ENCODE peak calls at places on chromosomes 16 and 17, in four cellular contexts. X is substantia nigra, P is Calu3, E is SW480. G is an unnamed sample.
A peak's percentile ranks its signal among the peaks of the same experiment; 100 is the strongest.

GRCh38 chr17:33028778-33029177 is 37.1 kb downstream of the SPACA3 start:
- DNase-seq in X (no peak), E (no peak), P (no peak), G (no peak)

GRCh38 chr17:64326420-64327054 is 63.5 kb upstream of the TEX2 start:
- DNase-seq in X (no peak), P (peak; percentile 10), E (no peak), G (no peak)

GRCh38 chr16:85668676-85669424 is 19.9 kb downstream of the GINS2 start:
- DNase-seq in P (no peak), E (no peak), X (no peak), G (no peak)

GRCh38 chr16:69477546-69477945 is 53.1 kb downstream of the CYB5B start:
- DNase-seq in X (no peak), P (no peak), E (peak; percentile 26), G (no peak)

GRCh38 chr16:48087639-48088038 is 68.2 kb downstream of the ABCC12 start:
- DNase-seq in E (no peak), P (no peak), X (no peak), G (no peak)

GRCh38 chr17:2189231-2189630 is 114.4 kb downstream of the SMG6 start:
- DNase-seq in P (no peak), E (no peak), X (no peak), G (no peak)

GRCh38 chr17:65000798-65001197 is 55.7 kb downstream of the GNA13 start:
- DNase-seq in X (no peak), E (no peak), P (no peak), G (no peak)

GRCh38 chr17:77506371-77506991 is 365.7 kb downstream of the SEC14L1 start:
- DNase-seq in E (no peak), P (no peak), X (no peak), G (no peak)

GRCh38 chr17:6495450-6496115 is 51.3 kb downstream of the PIMREG start:
- DNase-seq in X (no peak), E (no peak), P (no peak), G (no peak)

GRCh38 chr16:30112197-30113030 is 923 bp downstream of the GDPD3 start:
- DNase-seq in E (no peak), X (no peak), P (peak; percentile 75), G (peak; percentile 72)

GRCh38 chr16:54932737-54933254 is 2.1 kb downstream of the IRX5 start:
- DNase-seq in E (no peak), X (no peak), P (no peak), G (no peak)

GRCh38 chr17:49508061-49508865 is 13.2 kb downstream of the NGFR start:
- DNase-seq in E (peak; percentile 42), X (no peak), P (peak; percentile 90), G (no peak)

GRCh38 chr16:83118365-83118764 is 491.6 kb downstream of the CDH13 start:
- DNase-seq in X (no peak), P (no peak), E (no peak), G (no peak)

GRCh38 chr17:73798111-73798748 is 154.0 kb upstream of the SDK2 start:
- DNase-seq in E (peak; percentile 45), X (no peak), P (peak; percentile 50), G (no peak)

GRCh38 chr17:60792250-60792898 is 114.7 kb downstream of the BCAS3 start:
- DNase-seq in X (no peak), P (no peak), E (no peak), G (no peak)

GRCh38 chr17:48051706-48052486 is 3.7 kb downstream of the NFE2L1 start:
- DNase-seq in E (no peak), P (no peak), X (no peak), G (no peak)

GRCh38 chr16:4381072-4381934 is 9.7 kb downstream of the VASN start:
- DNase-seq in E (no peak), X (no peak), P (no peak), G (no peak)

GRCh38 chr17:81489012-81489968 is 23.3 kb downstream of the ACTG1 start:
- DNase-seq in E (no peak), X (no peak), P (no peak), G (no peak)

GRCh38 chr16:70738083-70738977 is 52.5 kb upstream of the MTSS2 start:
- DNase-seq in P (peak; percentile 53), X (no peak), E (peak; percentile 9), G (peak; percentile 20)

GRCh38 chr17:82231562-82232321 is 2.9 kb downstream of the SLC16A3 start:
- DNase-seq in P (peak; percentile 71), X (no peak), E (no peak), G (no peak)

GRCh38 chr17:38711792-38712571 is 6.9 kb downstream of the MLLT6 start:
- DNase-seq in X (no peak), P (no peak), E (no peak), G (no peak)

GRCh38 chr16:88502371-88502770 is 49.3 kb downstream of the ZFPM1 start:
- DNase-seq in X (no peak), E (no peak), P (no peak), G (no peak)

G was measured in GM18507.